ENCODE peak calls at places on chromosomes 4 and X, in six cellular contexts. R, E, Q, H, Y and W are unnamed samples.

GRCh38 chrX:41785685-41786084 is 61.7 kb downstream of the GPR82 start:
- DNase-seq in Q (no peak), R (no peak), E (no peak), H (no peak), Y (no peak), W (no peak)

GRCh38 chr4:85792576-85792975 is 317.6 kb downstream of the ARHGAP24 start:
- DNase-seq in E (no peak), Y (no peak), R (no peak), H (no peak), Q (no peak), W (no peak)

GRCh38 chrX:7108995-7109634 is 38.4 kb upstream of the STS start:
- DNase-seq in E (no peak), H (no peak), Y (no peak), R (no peak), Q (no peak), W (no peak)

GRCh38 chrX:2484721-2485459 is 15.9 kb downstream of the DHRSX start:
- DNase-seq in R (no peak), E (no peak), Q (no peak), H (no peak), Y (no peak), W (no peak)

GRCh38 chrX:152989292-152989658 is 4.6 kb downstream of the PNMA5 start:
- DNase-seq in E (no peak), Q (no peak), H (no peak), R (no peak), Y (no peak), W (no peak)

GRCh38 chrX:14051416-14051815 is 21.7 kb upstream of the GEMIN8 start:
- DNase-seq in Y (no peak), E (no peak), R (no peak), Q (no peak), H (no peak), W (no peak)

GRCh38 chr4:70930530-70931256 is 28.5 kb downstream of the MOB1B start:
- DNase-seq in R (peak), E (peak), H (no peak), Y (no peak), Q (no peak), W (no peak)

GRCh38 chr4:155353923-155354540 is 22.7 kb downstream of the MAP9 start:
- DNase-seq in Q (peak), H (no peak), E (peak), Y (no peak), R (peak), W (no peak)

GRCh38 chrX:54320067-54320466 is 37.8 kb downstream of the WNK3 start:
- DNase-seq in Q (no peak), H (no peak), E (no peak), R (no peak), Y (no peak), W (no peak)

GRCh38 chr4:40984051-40984450 is 230.3 kb downstream of the APBB2 start:
- DNase-seq in Q (no peak), Y (no peak), R (no peak), H (no peak), E (no peak), W (no peak)

GRCh38 chr4:89836897-89837384 is at the start of gene SNCA:
- DNase-seq in R (peak), H (no peak), Y (peak), E (peak), Q (no peak), W (peak)

GRCh38 chr4:129218355-129218754 is 122.4 kb downstream of the C4orf33 start:
- DNase-seq in E (no peak), Q (no peak), H (no peak), R (no peak), Y (no peak), W (no peak)

GRCh38 chrX:135985123-135985973 is at the start of gene SLC9A6:
- DNase-seq in Q (peak), E (peak), H (peak), Y (no peak), R (peak), W (peak)
- TF ChIP-seq POLR2AphosphoS5 in Q (peak), E (no peak), H (no peak), Y (no peak), R (no peak), W (no peak)

GRCh38 chr4:2260336-2261109 is 1.4 kb downstream of the MXD4 start:
- DNase-seq in E (no peak), Y (no peak), R (no peak), Q (no peak), H (no peak), W (no peak)

GRCh38 chr4:2257361-2258001 is 4.4 kb downstream of the MXD4 start:
- DNase-seq in E (no peak), R (peak), Y (no peak), H (peak), Q (no peak), W (no peak)

GRCh38 chr4:2258091-2259035 is 3.5 kb downstream of the MXD4 start:
- DNase-seq in R (peak), H (peak), Q (no peak), E (no peak), Y (no peak), W (no peak)

GRCh38 chr4:2259541-2260267 is 2.2 kb downstream of the MXD4 start:
- DNase-seq in R (no peak), Q (no peak), Y (no peak), H (no peak), E (no peak), W (no peak)

GRCh38 chr4:2259036-2259540 is 2.8 kb downstream of the MXD4 start:
- DNase-seq in Q (no peak), R (no peak), E (no peak), Y (no peak), H (no peak), W (no peak)
- TF ChIP-seq TAF1 in Q (no peak), R (no peak), E (no peak), Y (no peak), H (no peak), W (no peak)

DNA sequence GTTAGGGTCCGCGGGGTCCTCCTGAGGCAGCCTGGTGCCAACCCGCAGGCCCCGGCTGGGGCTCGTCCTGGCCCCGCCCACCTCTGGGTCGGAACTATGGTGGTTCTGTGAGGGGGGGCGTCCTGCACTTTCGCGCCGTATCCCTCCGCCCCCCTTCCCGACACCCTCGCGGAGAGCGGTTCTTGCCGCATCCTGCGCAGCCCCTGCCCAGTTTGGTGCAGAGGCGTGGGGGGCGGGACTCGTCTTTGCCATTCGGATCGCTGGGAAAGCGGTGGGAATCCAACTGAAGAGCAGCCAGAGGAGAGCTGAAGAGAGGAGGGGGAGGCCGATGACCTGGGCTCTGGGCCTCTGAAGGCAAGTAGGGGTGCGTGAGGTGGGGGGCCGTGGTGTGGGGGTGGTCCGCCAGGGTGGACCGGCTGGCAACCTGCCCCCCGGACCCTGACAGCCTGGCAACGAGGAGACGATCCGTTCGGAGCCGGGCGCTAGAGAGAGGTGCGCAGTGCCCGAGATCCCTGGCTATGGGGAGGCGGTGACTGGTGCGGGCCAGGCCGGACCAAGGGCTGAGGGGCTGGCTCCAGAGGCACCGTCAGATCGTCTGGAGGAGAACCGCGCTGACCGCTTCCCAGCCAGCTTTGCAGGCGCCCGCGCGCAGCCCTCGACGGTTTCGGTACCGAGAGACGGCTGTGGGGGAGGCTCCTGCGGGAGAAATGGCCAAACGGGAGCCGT is at the start of gene GPRASP1:
- DNase-seq in E (no peak), R (peak), Q (no peak), Y (no peak), H (no peak), W (peak)
- TF ChIP-seq POLR2AphosphoS5 in E (no peak), R (no peak), Q (no peak), Y (no peak), H (no peak), W (no peak)

DNA sequence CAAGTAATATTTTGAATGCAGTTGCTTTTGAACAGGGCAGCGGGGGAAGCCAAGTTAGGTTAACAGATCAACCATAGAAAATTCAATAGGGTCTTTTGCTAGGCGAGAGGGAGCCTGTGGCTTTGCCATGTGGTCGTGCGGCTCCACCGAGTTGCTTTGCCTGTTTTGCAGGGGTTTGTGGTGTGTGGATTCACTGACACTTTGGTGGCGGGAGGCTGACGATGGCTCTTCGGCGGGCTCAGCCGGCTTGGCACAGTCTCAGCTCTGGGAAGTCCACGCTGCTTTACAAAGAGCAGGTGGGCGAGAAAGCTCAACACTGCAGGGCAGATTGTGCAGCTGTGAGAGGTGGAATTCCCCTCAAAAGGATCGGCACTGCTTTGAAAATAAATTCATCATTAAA is 201.6 kb upstream of the LEF1 start:
- DNase-seq in Q (no peak), H (no peak), Y (no peak), R (no peak), E (no peak), W (no peak)
- TF ChIP-seq TAF1 in Q (no peak), H (no peak), Y (no peak), R (no peak), E (no peak), W (no peak)

GRCh38 chr4:6907658-6908191 is 1.9 kb upstream of the TBC1D14 start:
- DNase-seq in Y (no peak), Q (no peak), E (peak), R (peak), H (no peak), W (no peak)

GRCh38 chr4:6902318-6903042 is 7.1 kb upstream of the TBC1D14 start:
- DNase-seq in Q (peak), H (no peak), R (no peak), Y (no peak), E (no peak), W (no peak)

GRCh38 chr4:6906046-6906445 is 3.6 kb upstream of the TBC1D14 start:
- DNase-seq in Q (no peak), R (no peak), E (no peak), Y (no peak), H (no peak), W (no peak)

GRCh38 chr4:6908397-6909112 is 1.1 kb upstream of the TBC1D14 start:
- DNase-seq in Q (no peak), E (no peak), H (no peak), R (peak), Y (no peak), W (no peak)

GRCh38 chr4:6905501-6905900 is 4.1 kb upstream of the TBC1D14 start:
- DNase-seq in E (no peak), R (no peak), Y (no peak), H (no peak), Q (no peak), W (no peak)
- TF ChIP-seq POLR2AphosphoS5 in E (no peak), R (no peak), Y (no peak), H (no peak), Q (no peak), W (no peak)

GRCh38 chr4:137621056-137621455 is 88.8 kb upstream of the PCDH18 start:
- DNase-seq in R (no peak), Q (no peak), H (no peak), E (no peak), Y (no peak), W (no peak)
- TF ChIP-seq TAF1 in R (no peak), Q (no peak), H (no peak), E (no peak), Y (no peak), W (no peak)